ENCODE peak calls at places on chromosomes 4 and X, in ten cellular contexts. One of them, this sample, is unnamed.

GRCh38 chr4:1198070-1198844 is 25.9 kb upstream of the SPON2 start:
- DNase-seq in choroid plexus epithelial cell: no peak
- DNase-seq in pulmonary artery endothelial cell: no peak
- DNase-seq in germinal center: no peak
- DNase-seq in C1 segment of cervical spinal cord: no peak
- DNase-seq in DMS79 treated with DMSO at 0.1 percent for 48 hours: no peak
- DNase-seq in H9: no peak
- DNase-seq in mesothelial cell of epicardium: no peak
- DNase-seq in mammary epithelial cell: no peak
- DNase-seq in GDM1: no peak
- DNase-seq in this sample: no peak

GRCh38 chr4:166169111-166169510 is 296.1 kb downstream of the TLL1 start:
- DNase-seq in choroid plexus epithelial cell: peak
- DNase-seq in pulmonary artery endothelial cell: no peak
- DNase-seq in germinal center: no peak
- DNase-seq in C1 segment of cervical spinal cord: no peak
- DNase-seq in DMS79 treated with DMSO at 0.1 percent for 48 hours: no peak
- DNase-seq in H9: peak
- DNase-seq in mesothelial cell of epicardium: no peak
- DNase-seq in mammary epithelial cell: peak
- DNase-seq in GDM1: no peak
- DNase-seq in this sample: no peak

GRCh38 chr4:68175562-68176155 is 46.0 kb upstream of the TMPRSS11F start:
- DNase-seq in choroid plexus epithelial cell: peak
- DNase-seq in pulmonary artery endothelial cell: peak
- DNase-seq in germinal center: peak
- DNase-seq in C1 segment of cervical spinal cord: no peak
- DNase-seq in DMS79 treated with DMSO at 0.1 percent for 48 hours: peak
- DNase-seq in H9: peak
- DNase-seq in mesothelial cell of epicardium: no peak
- DNase-seq in mammary epithelial cell: peak
- DNase-seq in GDM1: no peak
- DNase-seq in this sample: peak

GRCh38 chr4:41785665-41786064 is 37.1 kb upstream of the PHOX2B start:
- DNase-seq in choroid plexus epithelial cell: no peak
- DNase-seq in pulmonary artery endothelial cell: no peak
- DNase-seq in germinal center: no peak
- DNase-seq in C1 segment of cervical spinal cord: no peak
- DNase-seq in DMS79 treated with DMSO at 0.1 percent for 48 hours: no peak
- DNase-seq in H9: no peak
- DNase-seq in mesothelial cell of epicardium: no peak
- DNase-seq in mammary epithelial cell: no peak
- DNase-seq in GDM1: no peak
- DNase-seq in this sample: no peak

GRCh38 chrX:120677017-120677652 is 47.3 kb upstream of the C1GALT1C1 start:
- DNase-seq in choroid plexus epithelial cell: peak
- DNase-seq in pulmonary artery endothelial cell: no peak
- DNase-seq in germinal center: no peak
- DNase-seq in C1 segment of cervical spinal cord: no peak
- DNase-seq in DMS79 treated with DMSO at 0.1 percent for 48 hours: no peak
- DNase-seq in H9: no peak
- DNase-seq in mesothelial cell of epicardium: no peak
- DNase-seq in mammary epithelial cell: no peak
- DNase-seq in GDM1: no peak
- DNase-seq in this sample: no peak

GRCh38 chrX:56564921-56565861 is 1.8 kb downstream of the UBQLN2 start:
- DNase-seq in choroid plexus epithelial cell: peak
- DNase-seq in pulmonary artery endothelial cell: no peak
- DNase-seq in germinal center: peak
- DNase-seq in C1 segment of cervical spinal cord: no peak
- DNase-seq in DMS79 treated with DMSO at 0.1 percent for 48 hours: no peak
- DNase-seq in H9: no peak
- DNase-seq in mesothelial cell of epicardium: no peak
- DNase-seq in mammary epithelial cell: peak
- DNase-seq in GDM1: no peak
- DNase-seq in this sample: no peak

GRCh38 chr4:128424524-128425195 is 137.0 kb upstream of the PGRMC2 start:
- DNase-seq in choroid plexus epithelial cell: peak
- DNase-seq in pulmonary artery endothelial cell: no peak
- DNase-seq in germinal center: no peak
- DNase-seq in C1 segment of cervical spinal cord: no peak
- DNase-seq in DMS79 treated with DMSO at 0.1 percent for 48 hours: no peak
- DNase-seq in H9: no peak
- DNase-seq in mesothelial cell of epicardium: no peak
- DNase-seq in mammary epithelial cell: peak
- DNase-seq in GDM1: no peak
- DNase-seq in this sample: no peak

GRCh38 chr4:69977582-69977981 is 12.1 kb upstream of the CSN2 start:
- DNase-seq in choroid plexus epithelial cell: peak
- DNase-seq in pulmonary artery endothelial cell: no peak
- DNase-seq in germinal center: no peak
- DNase-seq in C1 segment of cervical spinal cord: no peak
- DNase-seq in DMS79 treated with DMSO at 0.1 percent for 48 hours: no peak
- DNase-seq in H9: no peak
- DNase-seq in mesothelial cell of epicardium: no peak
- DNase-seq in mammary epithelial cell: no peak
- DNase-seq in GDM1: no peak
- DNase-seq in this sample: no peak

GRCh38 chr4:154503598-154503997 is 12.0 kb upstream of the DCHS2 start:
- DNase-seq in choroid plexus epithelial cell: peak
- DNase-seq in pulmonary artery endothelial cell: no peak
- DNase-seq in germinal center: no peak
- DNase-seq in C1 segment of cervical spinal cord: no peak
- DNase-seq in DMS79 treated with DMSO at 0.1 percent for 48 hours: no peak
- DNase-seq in H9: no peak
- DNase-seq in mesothelial cell of epicardium: no peak
- DNase-seq in mammary epithelial cell: peak
- DNase-seq in GDM1: no peak
- DNase-seq in this sample: no peak

GRCh38 chr4:38670061-38670894 is 6.3 kb downstream of the KLF3 start:
- DNase-seq in choroid plexus epithelial cell: no peak
- DNase-seq in pulmonary artery endothelial cell: no peak
- DNase-seq in germinal center: no peak
- DNase-seq in C1 segment of cervical spinal cord: no peak
- DNase-seq in DMS79 treated with DMSO at 0.1 percent for 48 hours: no peak
- DNase-seq in H9: peak
- DNase-seq in mesothelial cell of epicardium: no peak
- DNase-seq in mammary epithelial cell: no peak
- DNase-seq in GDM1: no peak
- DNase-seq in this sample: no peak

GRCh38 chrX:120450163-120450562 is 18.9 kb downstream of the LAMP2 start:
- DNase-seq in choroid plexus epithelial cell: peak
- DNase-seq in pulmonary artery endothelial cell: no peak
- DNase-seq in germinal center: no peak
- DNase-seq in C1 segment of cervical spinal cord: no peak
- DNase-seq in DMS79 treated with DMSO at 0.1 percent for 48 hours: no peak
- DNase-seq in H9: no peak
- DNase-seq in mesothelial cell of epicardium: no peak
- DNase-seq in mammary epithelial cell: peak
- DNase-seq in GDM1: peak
- DNase-seq in this sample: no peak

GRCh38 chr4:177391287-177391686 is 51.0 kb downstream of the AGA start:
- DNase-seq in choroid plexus epithelial cell: no peak
- DNase-seq in pulmonary artery endothelial cell: no peak
- DNase-seq in germinal center: no peak
- DNase-seq in C1 segment of cervical spinal cord: no peak
- DNase-seq in DMS79 treated with DMSO at 0.1 percent for 48 hours: no peak
- DNase-seq in H9: no peak
- DNase-seq in mesothelial cell of epicardium: no peak
- DNase-seq in mammary epithelial cell: no peak
- DNase-seq in GDM1: no peak
- DNase-seq in this sample: no peak

GRCh38 chr4:77564231-77564630 is 41.4 kb upstream of the CXCL13 start:
- DNase-seq in choroid plexus epithelial cell: peak
- DNase-seq in pulmonary artery endothelial cell: no peak
- DNase-seq in germinal center: no peak
- DNase-seq in C1 segment of cervical spinal cord: no peak
- DNase-seq in DMS79 treated with DMSO at 0.1 percent for 48 hours: peak
- DNase-seq in H9: no peak
- DNase-seq in mesothelial cell of epicardium: no peak
- DNase-seq in mammary epithelial cell: no peak
- DNase-seq in GDM1: no peak
- DNase-seq in this sample: peak

GRCh38 chrX:42783456-42783855 is 5.5 kb upstream of the PPP1R2C start:
- DNase-seq in choroid plexus epithelial cell: no peak
- DNase-seq in pulmonary artery endothelial cell: no peak
- DNase-seq in germinal center: no peak
- DNase-seq in C1 segment of cervical spinal cord: no peak
- DNase-seq in DMS79 treated with DMSO at 0.1 percent for 48 hours: no peak
- DNase-seq in H9: no peak
- DNase-seq in mesothelial cell of epicardium: no peak
- DNase-seq in mammary epithelial cell: no peak
- DNase-seq in GDM1: no peak
- DNase-seq in this sample: no peak

GRCh38 chr4:2795558-2796260 is 2.8 kb downstream of the SH3BP2 start:
- DNase-seq in choroid plexus epithelial cell: no peak
- DNase-seq in pulmonary artery endothelial cell: no peak
- DNase-seq in germinal center: no peak
- DNase-seq in C1 segment of cervical spinal cord: no peak
- DNase-seq in DMS79 treated with DMSO at 0.1 percent for 48 hours: no peak
- DNase-seq in H9: no peak
- DNase-seq in mesothelial cell of epicardium: no peak
- DNase-seq in mammary epithelial cell: no peak
- DNase-seq in GDM1: no peak
- DNase-seq in this sample: no peak

GRCh38 chrX:6382284-6382683 is 152.6 kb downstream of the VCX3A start:
- DNase-seq in choroid plexus epithelial cell: no peak
- DNase-seq in pulmonary artery endothelial cell: no peak
- DNase-seq in germinal center: no peak
- DNase-seq in C1 segment of cervical spinal cord: no peak
- DNase-seq in DMS79 treated with DMSO at 0.1 percent for 48 hours: no peak
- DNase-seq in H9: no peak
- DNase-seq in mesothelial cell of epicardium: no peak
- DNase-seq in mammary epithelial cell: no peak
- DNase-seq in GDM1: no peak
- DNase-seq in this sample: no peak

This sample was measured in NCI-H345.